ENCODE peak calls at places on chromosomes 5 and 9, in eight cellular contexts. Y is astrocyte of the spinal cord, Z is MCF 10A, M is iPS-NIHi11, U is islet precursor cell, E is right lobe of liver, I is dermis microvascular lymphatic vessel endothelial cell, P is Peyer's patch. J is an unnamed sample.

GRCh38 chr9:104313396-104314110 is 190.5 kb upstream of the OR13F1 start:
- DNase-seq in U (no peak), E (no peak), M (no peak), Y (no peak), P (no peak), Z (no peak), I (no peak), J (no peak)

GRCh38 chr5:168796840-168797548 is 217.8 kb upstream of the PANK3 start:
- DNase-seq in U (no peak), I (no peak), P (no peak), M (no peak), Z (no peak), Y (no peak), E (no peak), J (no peak)

GRCh38 chr9:98275159-98275558 is 19.7 kb upstream of the TBC1D2 start:
- DNase-seq in U (no peak), I (no peak), Z (no peak), P (no peak), M (no peak), E (no peak), Y (no peak), J (no peak)

GRCh38 chr9:78903581-78903980 is 606.7 kb downstream of the PSAT1 start:
- DNase-seq in Z (peak; percentile 32), U (no peak), Y (no peak), P (no peak), E (no peak), I (no peak), M (no peak), J (no peak)

GRCh38 chr5:145946112-145946861 is 9.9 kb downstream of the SH3RF2 start:
- DNase-seq in M (no peak), E (peak; percentile 52), U (peak; percentile 63), I (no peak), P (no peak), Y (peak; percentile 76), Z (peak; percentile 72), J (no peak)

GRCh38 chr5:7245401-7245800 is 150.5 kb upstream of the ADCY2 start:
- DNase-seq in Z (no peak), Y (no peak), M (no peak), I (no peak), E (no peak), U (no peak), P (no peak), J (no peak)

GRCh38 chr9:127176631-127177030 is 54.2 kb upstream of the ANGPTL2 start:
- DNase-seq in E (no peak), U (peak; percentile 28), Y (no peak), Z (no peak), M (no peak), P (no peak), I (no peak), J (no peak)

GRCh38 chr5:2754621-2755370 is 3.3 kb upstream of the IRX2 start:
- DNase-seq in I (no peak), M (no peak), E (no peak), Z (no peak), Y (no peak), P (no peak), U (peak; percentile 67), J (peak; percentile 62)

GRCh38 chr9:3863114-3863528 is 337.3 kb upstream of the RFX3 start:
- DNase-seq in Y (peak; percentile 90), P (no peak), I (peak; percentile 41), M (no peak), Z (peak; percentile 73), E (no peak), U (no peak), J (no peak)

GRCh38 chr5:150122158-150122510 is 33.5 kb downstream of the PDGFRB start:
- DNase-seq in E (no peak), U (peak; percentile 52), M (peak; percentile 80), Y (no peak), Z (peak; percentile 63), P (no peak), I (no peak), J (no peak)

GRCh38 chr9:127567119-127567897 is 44.8 kb upstream of the STXBP1 start:
- DNase-seq in M (no peak), U (peak; percentile 88), I (no peak), Y (peak; percentile 41), Z (peak; percentile 70), E (peak; percentile 79), P (no peak), J (no peak)

GRCh38 chr5:124468671-124469411 is 277.6 kb downstream of the ZNF608 start:
- DNase-seq in U (no peak), M (peak; percentile 46), P (no peak), E (no peak), I (no peak), Z (no peak), Y (no peak), J (peak; percentile 51)

GRCh38 chr5:141855265-141856029 is 22.8 kb downstream of the PCDH1 start:
- DNase-seq in Y (no peak), E (peak; percentile 46), P (no peak), M (no peak), Z (no peak), U (no peak), I (peak; percentile 15), J (no peak)

GRCh38 chr5:30856242-30856641 is 337.2 kb upstream of the CDH6 start:
- DNase-seq in Y (no peak), Z (no peak), I (no peak), U (no peak), P (no peak), M (no peak), E (no peak), J (no peak)